ENCODE peak calls at places on chromosomes 3 and 15, in nine cellular contexts. J is T-helper 1 cell, H is DMS79 treated with DMSO at 0.1 percent for 48 hours, Z is NCI-H2081, C is Panc1, R is T-helper 9 cell, M is GM13977, I is left ventricle myocardium superior, G is ELR. Y is an unnamed sample.

GRCh38 chr3:189270248-189270832 is 98.6 kb downstream of the TPRG1 start:
- DNase-seq in C (peak), I (peak), H (peak), J (no peak), R (peak), M (no peak), G (peak), Z (peak), Y (peak)

GRCh38 chr3:46987485-46988401 is 8.3 kb downstream of the NBEAL2 start:
- DNase-seq in I (peak), G (peak), R (peak), M (peak), C (no peak), J (peak), H (no peak), Z (no peak), Y (no peak)

GRCh38 chr3:132210476-132211346 is 106.5 kb upstream of the ACP3 start:
- DNase-seq in C (peak), Z (peak), I (no peak), G (peak), R (no peak), H (peak), M (no peak), J (no peak), Y (peak)

GRCh38 chr3:192816274-192816853 is 89.0 kb upstream of the FGF12 start:
- DNase-seq in C (peak), G (peak), M (no peak), J (no peak), R (no peak), Z (peak), I (no peak), H (peak), Y (peak)

GRCh38 chr3:53646723-53647122 is 152.3 kb downstream of the CACNA1D start:
- DNase-seq in J (no peak), C (no peak), Z (no peak), G (no peak), I (no peak), H (no peak), M (no peak), R (no peak), Y (no peak)

GRCh38 chr3:40770046-40770445 is 245.3 kb downstream of the ZNF621 start:
- DNase-seq in J (no peak), H (no peak), M (no peak), I (no peak), C (no peak), R (no peak), Z (no peak), G (no peak), Y (no peak)

GRCh38 chr15:99403597-99403996 is 152.3 kb downstream of the LRRC28 start:
- DNase-seq in H (no peak), M (no peak), Z (no peak), C (no peak), G (no peak), R (no peak), I (no peak), J (no peak), Y (no peak)

GRCh38 chr3:181919375-181919774 is 207.7 kb downstream of the SOX2 start:
- DNase-seq in Z (no peak), H (no peak), R (no peak), J (no peak), M (no peak), G (peak), I (no peak), C (no peak), Y (no peak)

GRCh38 chr15:59622289-59622688 is 10.7 kb downstream of the GCNT3 start:
- DNase-seq in M (peak), H (no peak), I (no peak), Z (no peak), R (no peak), C (peak), G (peak), J (no peak), Y (peak)

GRCh38 chr15:101198820-101199219 is 53.0 kb downstream of the CHSY1 start:
- DNase-seq in R (no peak), I (no peak), Z (no peak), C (no peak), J (no peak), G (peak), H (no peak), M (no peak), Y (no peak)

GRCh38 chr3:171346582-171346981 is 113.6 kb downstream of the TNIK start:
- DNase-seq in M (no peak), C (no peak), G (no peak), H (no peak), Z (no peak), J (no peak), R (no peak), I (no peak), Y (no peak)

GRCh38 chr3:127288921-127289645 is 1.2 kb upstream of the PRR20G start:
- DNase-seq in C (no peak), R (no peak), M (no peak), Z (no peak), H (no peak), J (no peak), G (no peak), I (no peak), Y (peak)

GRCh38 chr15:101250931-101251829 is 668 bp downstream of the CHSY1 start:
- DNase-seq in G (peak), M (peak), R (peak), Z (peak), I (peak), J (peak), H (no peak), C (no peak), Y (peak)

GRCh38 chr15:69305204-69305931 is 6.7 kb downstream of the PAQR5 start:
- DNase-seq in R (no peak), G (peak), C (peak), I (no peak), Z (no peak), H (no peak), J (no peak), M (no peak), Y (no peak)

GRCh38 chr3:120172070-120172469 is 77.8 kb upstream of the GSK3B start:
- DNase-seq in Z (no peak), J (no peak), C (no peak), G (peak), H (peak), M (no peak), R (no peak), I (no peak), Y (no peak)

GRCh38 chr3:41808618-41809017 is 153.3 kb downstream of the ULK4 start:
- DNase-seq in M (no peak), C (no peak), G (no peak), I (no peak), Z (no peak), J (no peak), H (no peak), R (no peak), Y (no peak)

GRCh38 chr3:46661776-46662766 is 31.4 kb downstream of the ALS2CL start:
- DNase-seq in R (no peak), M (no peak), G (no peak), I (no peak), C (no peak), J (no peak), Z (peak), H (no peak), Y (peak)

GRCh38 chr3:192887701-192888100 is 30.0 kb downstream of the MB21D2 start:
- DNase-seq in I (no peak), J (no peak), H (no peak), G (peak), C (no peak), R (no peak), M (no peak), Z (no peak), Y (no peak)

GRCh38 chr3:168051579-168052183 is 44.0 kb downstream of the GOLIM4 start:
- DNase-seq in H (no peak), Z (peak), J (no peak), M (peak), C (no peak), I (no peak), R (no peak), G (peak), Y (no peak)

GRCh38 chr3:124277516-124277890 is 285.6 kb upstream of the ROPN1 start:
- DNase-seq in H (peak), R (no peak), I (no peak), J (no peak), Z (no peak), M (no peak), C (no peak), G (no peak), Y (no peak)

GRCh38 chr3:126998728-126999127 is 15.8 kb downstream of the PLXNA1 start:
- DNase-seq in H (peak), I (no peak), C (no peak), M (no peak), J (no peak), G (no peak), R (no peak), Z (peak), Y (peak)

GRCh38 chr3:69558912-69559311 is 173.0 kb upstream of the FRMD4B start:
- DNase-seq in J (no peak), H (no peak), M (no peak), Z (peak), I (no peak), C (no peak), R (no peak), G (no peak), Y (no peak)

GRCh38 chr3:170038434-170039110 is 777 bp downstream of the GPR160 start:
- DNase-seq in I (no peak), M (peak), Z (peak), J (no peak), C (no peak), G (no peak), H (peak), R (peak), Y (peak)

GRCh38 chr15:92779874-92780273 is 120.2 kb upstream of the CHD2 start:
- DNase-seq in I (no peak), G (no peak), Z (no peak), M (no peak), H (no peak), C (no peak), J (no peak), R (no peak), Y (no peak)

GRCh38 chr3:162391301-162391700 is 894.7 kb downstream of the OTOL1 start:
- DNase-seq in H (no peak), I (no peak), J (no peak), M (no peak), G (peak), Z (no peak), C (no peak), R (no peak), Y (no peak)

GRCh38 chr3:36993326-36994283 is at the start of gene MLH1:
- DNase-seq in C (peak), I (peak), Z (no peak), R (peak), M (peak), G (peak), J (peak), H (no peak), Y (no peak)

GRCh38 chr15:68646751-68647150 is 68.0 kb downstream of the CORO2B start:
- DNase-seq in I (no peak), G (no peak), M (no peak), R (no peak), J (no peak), C (no peak), Z (no peak), H (no peak), Y (no peak)

GRCh38 chr15:90686435-90687218 is 30.5 kb upstream of the BLM start:
- DNase-seq in J (no peak), C (no peak), Z (no peak), G (no peak), I (no peak), H (no peak), M (peak), R (no peak), Y (no peak)

GRCh38 chr3:197807969-197808587 is 17.0 kb downstream of the LRCH3 start:
- DNase-seq in I (no peak), H (no peak), M (no peak), R (no peak), C (no peak), G (peak), Z (no peak), J (no peak), Y (no peak)

GRCh38 chr3:27358372-27358771 is 10.8 kb downstream of the NEK10 start:
- DNase-seq in J (no peak), M (no peak), R (no peak), Z (peak), H (no peak), I (no peak), C (no peak), G (no peak), Y (peak)

GRCh38 chr3:13547591-13548371 is 1.1 kb upstream of the FBLN2 start:
- DNase-seq in J (no peak), C (no peak), R (no peak), I (no peak), M (no peak), H (no peak), Z (no peak), G (no peak), Y (no peak)

Y was measured in NCI-H146.